ENCODE peak calls at places on chromosomes 2 and 18, in ten cellular contexts. J is HTR-8/SVneo; H is HT-29; Y is vagina; E is T-helper 17 cell; X is iPS DF 6.9; C is substantia nigra; K is activated CD4-positive, alpha-beta T cell treated with anti-CD3 and anti-CD28 coated beads, Interleukin-2, amount 50 U/mL, for 48 hours; A is activated gamma-delta T cell treated with Interleukin-2 at 50 U/mL for 16 hours; S is astrocyte of the cerebellum. F is an unnamed sample.

GRCh38 chr18:23114171-23114881 is 21.0 kb upstream of the CABLES1 start:
- DNase-seq in E (no peak), H (no peak), J (no peak), A (no peak), X (no peak), K (no peak), S (no peak), Y (no peak), C (no peak), F (peak)

GRCh38 chr2:162198239-162198638 is 45.0 kb downstream of the FAP start:
- DNase-seq in H (no peak), K (no peak), S (no peak), J (no peak), Y (no peak), X (no peak), A (no peak), E (no peak), C (no peak), F (no peak)

GRCh38 chr2:101744832-101745231 is 47.3 kb downstream of the MAP4K4 start:
- DNase-seq in Y (no peak), J (no peak), K (no peak), A (no peak), H (no peak), C (no peak), X (no peak), S (no peak), E (no peak), F (no peak)

GRCh38 chr2:119359774-119360173 is 6.9 kb downstream of the C2orf76 start:
- DNase-seq in K (no peak), H (no peak), S (no peak), C (no peak), X (no peak), A (no peak), Y (no peak), E (no peak), J (no peak), F (no peak)

GRCh38 chr2:71784734-71785549 is 331.6 kb downstream of the DYSF start:
- DNase-seq in K (no peak), X (no peak), S (no peak), A (no peak), C (no peak), E (no peak), J (peak), Y (peak), H (no peak), F (no peak)

GRCh38 chr2:68287580-68288441 is 31.9 kb downstream of the CNRIP1 start:
- DNase-seq in Y (no peak), K (no peak), X (no peak), A (no peak), J (no peak), C (peak), E (no peak), S (peak), H (no peak), F (no peak)

GRCh38 chr2:69623236-69623635 is 20.3 kb downstream of the AAK1 start:
- DNase-seq in S (no peak), C (no peak), J (no peak), Y (no peak), H (no peak), X (no peak), K (no peak), E (no peak), A (no peak), F (no peak)

GRCh38 chr2:235270291-235270690 is 223.6 kb upstream of the AGAP1 start:
- DNase-seq in J (no peak), A (no peak), K (no peak), S (no peak), C (no peak), E (no peak), Y (no peak), H (no peak), X (no peak), F (no peak)

GRCh38 chr2:186605041-186605440 is 15.2 kb downstream of the ITGAV start:
- DNase-seq in C (no peak), X (no peak), Y (no peak), H (no peak), A (no peak), E (no peak), S (no peak), K (no peak), J (no peak), F (no peak)

GRCh38 chr2:237746302-237747080 is 52.1 kb upstream of the RBM44 start:
- DNase-seq in C (no peak), K (no peak), E (no peak), X (no peak), H (no peak), J (no peak), Y (no peak), A (no peak), S (no peak), F (no peak)

GRCh38 chr2:117704818-117705217 is 109.7 kb upstream of the DDX18 start:
- DNase-seq in K (no peak), J (no peak), E (no peak), A (no peak), X (no peak), H (no peak), S (no peak), Y (no peak), C (no peak), F (no peak)

GRCh38 chr2:210072922-210073509 is 70.6 kb downstream of the RPE start:
- DNase-seq in A (no peak), H (peak), K (no peak), J (peak), E (no peak), X (no peak), Y (no peak), S (peak), C (no peak), F (peak)

GRCh38 chr18:21598726-21599584 is 1.5 kb downstream of the ESCO1 start:
- DNase-seq in J (no peak), Y (no peak), H (peak), A (no peak), X (no peak), K (no peak), E (no peak), C (no peak), S (no peak), F (peak)

GRCh38 chr18:27206411-27206810 is 21.3 kb upstream of the CHST9 start:
- DNase-seq in H (no peak), C (no peak), Y (no peak), S (no peak), A (no peak), X (no peak), J (no peak), K (no peak), E (no peak), F (no peak)

GRCh38 chr2:44957656-44958327 is 16.3 kb downstream of the SIX3 start:
- DNase-seq in C (no peak), Y (no peak), E (no peak), S (no peak), A (no peak), K (no peak), X (no peak), J (no peak), H (no peak), F (no peak)

GRCh38 chr2:70460333-70460732 is 93.3 kb downstream of the TGFA start:
- DNase-seq in J (no peak), E (no peak), K (no peak), C (no peak), Y (no peak), S (no peak), H (no peak), A (no peak), X (peak), F (no peak)

GRCh38 chr2:123720760-123721159 is 304.3 kb upstream of the CNTNAP5 start:
- DNase-seq in A (no peak), E (no peak), X (no peak), H (no peak), K (no peak), Y (no peak), S (no peak), C (no peak), J (no peak), F (peak)